ENCODE peak calls at places on chromosomes 4 and X, in four cellular contexts. N is SW 1271, L is IMR-90, F is thoracic aorta. M is an unnamed sample.
A peak's percentile ranks its signal among the peaks of the same experiment; 100 is the strongest.

GRCh38 chr4:55175779-55176231 is 50.4 kb upstream of the KDR start:
- DNase-seq in F (no peak), L (peak; percentile 72), N (peak; percentile 71), M (no peak)

GRCh38 chr4:82031386-82031785 is 342.4 kb downstream of the HNRNPD start:
- DNase-seq in N (no peak), L (no peak), F (no peak), M (no peak)

GRCh38 chr4:65747386-65747785 is 77.1 kb upstream of the EPHA5 start:
- DNase-seq in L (peak; percentile 36), F (no peak), N (no peak), M (no peak)

GRCh38 chr4:165767671-165768070 is 105.4 kb upstream of the TLL1 start:
- DNase-seq in L (no peak), F (no peak), N (no peak), M (no peak)

GRCh38 chr4:138938371-138938699 is 77.2 kb upstream of the NOCT start:
- DNase-seq in L (peak; percentile 65), N (no peak), F (no peak), M (no peak)

GRCh38 chr4:84683486-84683885 is 100.6 kb downstream of the CDS1 start:
- DNase-seq in F (no peak), N (no peak), L (no peak), M (no peak)

GRCh38 chr4:8278421-8279287 is 9.1 kb downstream of the HTRA3 start:
- DNase-seq in F (no peak), L (peak; percentile 93), N (no peak), M (no peak)

GRCh38 chr4:30838346-30838745 is 118.2 kb downstream of the PCDH7 start:
- DNase-seq in N (no peak), L (no peak), F (no peak), M (no peak)

GRCh38 chrX:154546354-154547244 is at the start of gene G6PD:
- DNase-seq in L (peak; percentile 35), N (no peak), F (no peak), M (peak; percentile 74)

GRCh38 chr4:57104706-57105560 is 5.3 kb downstream of the IGFBP7 start:
- DNase-seq in F (no peak), N (no peak), L (peak; percentile 30), M (no peak)

GRCh38 chrX:47771473-47771872 is 65.2 kb upstream of the ZNF81 start:
- DNase-seq in L (no peak), F (no peak), N (no peak), M (no peak)

GRCh38 chr4:101833455-101833854 is 42.9 kb downstream of the BANK1 start:
- DNase-seq in N (no peak), L (no peak), F (no peak), M (no peak)

GRCh38 chr4:146134761-146135160 is 40.8 kb upstream of the LSM6 start:
- DNase-seq in N (no peak), F (no peak), L (no peak), M (no peak)

GRCh38 chrX:6852869-6853268 is 294.6 kb upstream of the STS start:
- DNase-seq in L (no peak), F (no peak), N (no peak), M (no peak)

GRCh38 chrX:9846631-9847030 is 60.4 kb downstream of the SHROOM2 start:
- DNase-seq in F (no peak), N (no peak), L (no peak), M (no peak)

GRCh38 chr4:108991929-108992328 is 229.1 kb upstream of the ETNPPL start:
- DNase-seq in N (no peak), L (peak; percentile 79), F (no peak), M (no peak)

GRCh38 chr4:25410820-25411529 is 33.9 kb downstream of the ANAPC4 start:
- DNase-seq in L (no peak), F (no peak), N (no peak), M (no peak)

GRCh38 chr4:48194986-48195773 is 61.1 kb upstream of the TXK start:
- DNase-seq in N (no peak), L (peak; percentile 12), F (no peak), M (no peak)

GRCh38 chrX:67545772-67546495 is 2.1 kb downstream of the AR start:
- DNase-seq in F (no peak), N (no peak), L (no peak), M (no peak)

GRCh38 chrX:123833387-123833786 is 26.5 kb upstream of the XIAP start:
- DNase-seq in N (no peak), L (peak; percentile 39), F (no peak), M (peak; percentile 29)